ENCODE peak calls at places on chromosomes 11 and 22, in six cellular contexts. L is A549, X is IMR-90, Z is K562, B is GM12878, C is HepG2. Y is an unnamed sample.

GRCh38 chr22:44729391-44730012 is 22.9 kb upstream of the ARHGAP8 start:
- DNase-seq in C (no peak), X (peak; percentile 71), L (no peak), Z (no peak), B (no peak), Y (no peak)

GRCh38 chr11:43833657-43834073 is 47.0 kb upstream of the ALKBH3 start:
- DNase-seq in X (peak; percentile 90), C (peak; percentile 33), L (no peak), Z (no peak), B (no peak), Y (no peak)

GRCh38 chr22:33302549-33302948 is 244.4 kb upstream of the SYN3 start:
- DNase-seq in C (no peak), L (peak; percentile 8), X (no peak), Z (no peak), B (no peak), Y (no peak)

GRCh38 chr11:79953629-79954028 is 512.8 kb upstream of the TENM4 start:
- DNase-seq in L (no peak), Z (no peak), B (no peak), C (no peak), X (no peak), Y (no peak)

GRCh38 chr11:36237341-36237740 is 51.9 kb downstream of the COMMD9 start:
- DNase-seq in B (no peak), X (no peak), Z (no peak), C (no peak), L (no peak), Y (no peak)

GRCh38 chr11:118117790-118118601 is 31.2 kb upstream of the SMIM35 start:
- DNase-seq in Z (no peak), B (no peak), L (no peak), X (no peak), C (no peak), Y (no peak)

GRCh38 chr11:114496915-114497314 is 57.6 kb downstream of the REXO2 start:
- DNase-seq in B (no peak), C (no peak), X (no peak), Z (peak; percentile 17), L (no peak), Y (no peak)

GRCh38 chr11:118615282-118615979 is 8.0 kb downstream of the PHLDB1 start:
- DNase-seq in X (no peak), L (no peak), C (peak; percentile 58), B (no peak), Z (no peak), Y (no peak)

GRCh38 chr11:128437137-128437536 is 150.2 kb downstream of the ETS1 start:
- DNase-seq in C (no peak), X (peak; percentile 79), Z (no peak), L (no peak), B (no peak), Y (no peak)

GRCh38 chr11:128667873-128668272 is 26.0 kb upstream of the FLI1 start:
- DNase-seq in L (no peak), B (no peak), C (no peak), Z (no peak), X (peak; percentile 54), Y (no peak)

GRCh38 chr11:42407379-42407778 is 904.4 kb upstream of the API5 start:
- DNase-seq in X (no peak), L (no peak), Z (no peak), B (no peak), C (no peak), Y (no peak)

GRCh38 chr11:67409261-67409666 is 5.4 kb downstream of the TBC1D10C start:
- DNase-seq in X (no peak), C (no peak), B (no peak), Z (no peak), L (no peak), Y (no peak)

GRCh38 chr11:98230678-98231077 is 790.1 kb upstream of the CNTN5 start:
- DNase-seq in C (no peak), B (no peak), Z (no peak), L (no peak), X (no peak), Y (no peak)
- TF ChIP-seq BHLHE40 in C (no peak), B (no peak), Z (no peak), L (no peak), X (no peak), Y (no peak)

GRCh38 chr11:100740440-100740839 is 53.4 kb downstream of the ARHGAP42 start:
- DNase-seq in X (peak; percentile 44), C (no peak), B (no peak), L (no peak), Z (no peak), Y (no peak)
- TF ChIP-seq BHLHE40 in X (no peak), C (no peak), B (no peak), L (no peak), Z (no peak), Y (no peak)

GRCh38 chr11:74023291-74023690 is 14.4 kb upstream of the UCP3 start:
- DNase-seq in X (no peak), B (no peak), Z (no peak), C (no peak), L (no peak), Y (no peak)
- TF ChIP-seq BHLHE40 in X (no peak), B (no peak), Z (no peak), C (no peak), L (no peak), Y (no peak)

GRCh38 chr22:43150731-43151206 is 590 bp upstream of the TSPO start:
- DNase-seq in B (no peak), C (no peak), L (no peak), Z (no peak), X (no peak), Y (no peak)

GRCh38 chr22:43152355-43153071 is 1.2 kb downstream of the TSPO start:
- DNase-seq in B (no peak), L (no peak), X (peak; percentile 22), C (no peak), Z (peak; percentile 25), Y (no peak)

GRCh38 chr22:43152001-43152354 is 619 bp downstream of the TSPO start:
- DNase-seq in B (no peak), C (no peak), Z (no peak), L (no peak), X (no peak), Y (no peak)

GRCh38 chr22:43153916-43154315 is 2.6 kb downstream of the TSPO start:
- DNase-seq in X (no peak), Z (no peak), C (no peak), L (no peak), B (no peak), Y (no peak)

GRCh38 chr22:43151251-43152000 is at the start of gene TSPO:
- DNase-seq in B (no peak), L (peak; percentile 46), C (no peak), X (peak; percentile 19), Z (peak; percentile 53), Y (peak; percentile 80)
- TF ChIP-seq BHLHE40 in B (no peak), L (no peak), C (no peak), X (no peak), Z (no peak), Y (no peak)

GRCh38 chr22:46068908-46069481 is 81.3 kb upstream of the PPARA start:
- DNase-seq in L (no peak), Z (no peak), B (no peak), C (no peak), X (peak; percentile 49), Y (no peak)
- TF ChIP-seq BHLHE40 in L (no peak), Z (no peak), B (no peak), C (no peak), X (no peak), Y (no peak)

GRCh38 chr11:3094223-3094824 is 37.1 kb upstream of the CARS1 start:
- DNase-seq in C (no peak), X (no peak), Z (no peak), B (no peak), L (no peak), Y (no peak)

GRCh38 chr11:3093281-3094191 is 36.3 kb upstream of the CARS1 start:
- DNase-seq in Z (no peak), B (no peak), L (no peak), X (no peak), C (peak; percentile 21), Y (peak; percentile 6)

GRCh38 chr11:3092603-3093141 is 35.4 kb upstream of the CARS1 start:
- DNase-seq in Z (no peak), X (no peak), L (no peak), B (no peak), C (no peak), Y (no peak)

GRCh38 chr11:3096909-3097395 is 39.7 kb upstream of the CARS1 start:
- DNase-seq in C (no peak), B (no peak), Z (no peak), X (no peak), L (no peak), Y (no peak)

GRCh38 chr11:3095712-3096361 is 38.6 kb upstream of the CARS1 start:
- DNase-seq in B (no peak), L (peak; percentile 28), Z (no peak), X (peak; percentile 91), C (no peak), Y (no peak)
- TF ChIP-seq BHLHE40 in B (no peak), L (no peak), Z (no peak), X (peak; percentile 92), C (peak; percentile 38), Y (no peak)

DNA sequence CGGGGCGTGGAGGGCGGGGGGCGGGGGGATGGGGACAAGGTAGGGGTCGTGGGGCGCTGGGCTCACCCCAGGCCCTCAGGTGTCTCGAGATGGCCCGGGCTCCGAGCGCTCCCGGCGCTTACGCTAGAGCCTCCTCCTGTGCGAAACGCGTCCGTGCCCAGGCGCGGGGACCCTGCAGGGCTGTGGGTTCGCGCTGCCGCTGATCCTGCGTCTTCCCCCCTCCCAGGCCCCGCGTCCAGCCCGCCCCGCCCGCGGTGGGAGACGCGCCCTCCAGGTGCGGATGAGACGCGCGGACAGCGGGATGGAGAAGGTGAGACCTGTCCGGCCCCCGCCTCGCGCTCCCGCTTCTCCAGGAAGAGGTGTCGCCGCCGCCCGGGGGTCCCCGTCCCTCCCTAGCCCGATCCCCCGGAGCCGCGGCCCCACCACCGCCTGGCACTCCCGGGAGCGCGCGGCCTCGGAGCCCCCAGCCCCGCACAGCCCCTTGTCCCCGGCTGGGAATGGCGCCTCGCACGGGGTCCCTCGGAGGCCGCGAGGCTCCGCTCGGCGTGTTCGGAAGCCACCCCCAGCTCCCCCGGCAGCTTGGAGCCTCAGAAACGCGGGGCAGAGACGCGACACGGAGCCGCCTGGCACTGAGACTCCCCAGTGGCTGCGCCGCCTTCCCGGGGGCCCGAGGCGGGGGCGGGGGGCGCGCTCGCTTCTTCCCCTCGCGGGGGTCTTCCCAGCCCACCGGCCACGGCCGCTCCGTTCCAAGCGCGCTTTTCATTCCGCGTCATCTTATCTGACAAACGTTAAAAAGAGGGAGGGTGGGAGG is 27.6 kb upstream of the TOLLIP start:
- DNase-seq in Z (no peak), L (no peak), C (no peak), B (no peak), X (no peak), Y (no peak)
- TF ChIP-seq BHLHE40 in Z (no peak), L (no peak), C (no peak), B (no peak), X (no peak), Y (no peak)

Y was measured in HEK293T.